ENCODE peak calls at places on chromosome 5, in four cellular contexts. One of them, this sample, is unnamed.

GRCh38 chr5:111628901-111629300 is 116.6 kb upstream of the STARD4 start:
- DNase-seq in hepatocyte: no peak
- DNase-seq in BJ: peak
- DNase-seq in GM06990: no peak
- DNase-seq in this sample: no peak

GRCh38 chr5:76388791-76389512 is 14.1 kb upstream of the IQGAP2 start:
- DNase-seq in BJ: no peak
- DNase-seq in GM06990: no peak
- DNase-seq in hepatocyte: no peak
- DNase-seq in this sample: no peak

GRCh38 chr5:125530833-125531610 is 784.6 kb upstream of the ZNF608 start:
- DNase-seq in hepatocyte: no peak
- DNase-seq in BJ: no peak
- DNase-seq in GM06990: no peak
- DNase-seq in this sample: no peak

GRCh38 chr5:115494570-115495289 is 49.8 kb downstream of the FEM1C start:
- DNase-seq in hepatocyte: no peak
- DNase-seq in BJ: no peak
- DNase-seq in GM06990: peak
- DNase-seq in this sample: no peak

GRCh38 chr5:61840354-61840753 is 465.7 kb upstream of the KIF2A start:
- DNase-seq in GM06990: no peak
- DNase-seq in hepatocyte: no peak
- DNase-seq in BJ: no peak
- DNase-seq in this sample: no peak

GRCh38 chr5:56833325-56833724 is 18.0 kb downstream of the MAP3K1 start:
- DNase-seq in GM06990: no peak
- DNase-seq in hepatocyte: no peak
- DNase-seq in BJ: no peak
- DNase-seq in this sample: no peak

GRCh38 chr5:74433255-74434123 is 207.0 kb downstream of the ENC1 start:
- DNase-seq in BJ: no peak
- DNase-seq in hepatocyte: no peak
- DNase-seq in GM06990: peak
- DNase-seq in this sample: no peak

GRCh38 chr5:157546456-157547100 is 29.0 kb downstream of the ADAM19 start:
- DNase-seq in GM06990: no peak
- DNase-seq in hepatocyte: no peak
- DNase-seq in BJ: no peak
- DNase-seq in this sample: no peak

GRCh38 chr5:43190755-43191603 is 1.0 kb upstream of the NIM1K start:
- DNase-seq in GM06990: no peak
- DNase-seq in hepatocyte: peak
- DNase-seq in BJ: no peak
- DNase-seq in this sample: no peak

GRCh38 chr5:71872465-71872864 is 153.4 kb downstream of the CARTPT start:
- DNase-seq in BJ: no peak
- DNase-seq in GM06990: no peak
- DNase-seq in hepatocyte: no peak
- DNase-seq in this sample: no peak

GRCh38 chr5:106311230-106311629 is 1359.5 kb downstream of the EFNA5 start:
- DNase-seq in BJ: no peak
- DNase-seq in GM06990: no peak
- DNase-seq in hepatocyte: no peak
- DNase-seq in this sample: no peak

GRCh38 chr5:55853271-55853670 is 2.1 kb downstream of the IL31RA start:
- DNase-seq in GM06990: no peak
- DNase-seq in BJ: no peak
- DNase-seq in hepatocyte: no peak
- DNase-seq in this sample: no peak

GRCh38 chr5:78508231-78508765 is 140.3 kb downstream of the LHFPL2 start:
- DNase-seq in BJ: no peak
- DNase-seq in hepatocyte: peak
- DNase-seq in GM06990: no peak
- DNase-seq in this sample: no peak

GRCh38 chr5:178113141-178113787 is at the start of gene N4BP3:
- DNase-seq in hepatocyte: peak
- DNase-seq in BJ: no peak
- DNase-seq in GM06990: peak
- DNase-seq in this sample: no peak

GRCh38 chr5:32585122-32585445 is 273 bp upstream of the SUB1 start:
- DNase-seq in BJ: no peak
- DNase-seq in GM06990: no peak
- DNase-seq in hepatocyte: no peak
- DNase-seq in this sample: no peak

GRCh38 chr5:32584651-32585050 is 706 bp upstream of the SUB1 start:
- DNase-seq in GM06990: no peak
- DNase-seq in hepatocyte: no peak
- DNase-seq in BJ: no peak
- DNase-seq in this sample: no peak

GRCh38 chr5:32586251-32586642 is 890 bp downstream of the SUB1 start:
- DNase-seq in GM06990: no peak
- DNase-seq in BJ: no peak
- DNase-seq in hepatocyte: no peak
- DNase-seq in this sample: no peak

GRCh38 chr5:32587067-32587551 is 1.8 kb downstream of the SUB1 start:
- DNase-seq in BJ: no peak
- DNase-seq in hepatocyte: no peak
- DNase-seq in GM06990: no peak
- DNase-seq in this sample: no peak

GRCh38 chr5:32585446-32586250 is at the start of gene SUB1:
- DNase-seq in GM06990: peak
- DNase-seq in hepatocyte: peak
- DNase-seq in BJ: peak
- DNase-seq in this sample: peak
- TF ChIP-seq CTCF in GM06990: no peak
- TF ChIP-seq CTCF in hepatocyte: peak
- TF ChIP-seq CTCF in BJ: peak
- TF ChIP-seq CTCF in this sample: no peak

GRCh38 chr5:163503106-163504090 is 2.0 kb upstream of the MAT2B start:
- DNase-seq in hepatocyte: peak
- DNase-seq in BJ: peak
- DNase-seq in GM06990: no peak
- DNase-seq in this sample: peak
- TF ChIP-seq CTCF in hepatocyte: peak
- TF ChIP-seq CTCF in BJ: peak
- TF ChIP-seq CTCF in GM06990: peak
- TF ChIP-seq CTCF in this sample: peak

DNA sequence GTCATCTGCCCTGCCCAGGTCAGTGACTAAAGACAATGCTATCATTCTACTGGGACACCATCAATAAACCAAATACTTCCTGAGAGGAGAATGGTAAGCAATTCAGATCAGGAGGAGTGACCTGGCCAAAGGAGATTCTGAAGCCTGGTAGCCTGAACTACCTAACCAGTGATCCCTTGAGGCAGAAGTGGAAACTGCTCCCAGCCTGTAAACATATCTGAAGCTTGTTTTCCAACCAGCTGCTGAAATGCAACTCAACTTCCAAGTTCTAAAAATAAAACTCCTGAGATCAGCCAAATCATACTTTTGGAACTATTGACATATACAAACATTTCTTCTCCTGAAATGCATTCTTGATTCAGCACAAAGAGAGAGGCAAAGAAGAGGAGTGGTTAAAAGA is 204.1 kb downstream of the EBF1 start:
- DNase-seq in BJ: no peak
- DNase-seq in hepatocyte: no peak
- DNase-seq in GM06990: no peak
- DNase-seq in this sample: no peak
- TF ChIP-seq CTCF in BJ: peak
- TF ChIP-seq CTCF in hepatocyte: no peak
- TF ChIP-seq CTCF in GM06990: no peak
- TF ChIP-seq CTCF in this sample: peak

DNA sequence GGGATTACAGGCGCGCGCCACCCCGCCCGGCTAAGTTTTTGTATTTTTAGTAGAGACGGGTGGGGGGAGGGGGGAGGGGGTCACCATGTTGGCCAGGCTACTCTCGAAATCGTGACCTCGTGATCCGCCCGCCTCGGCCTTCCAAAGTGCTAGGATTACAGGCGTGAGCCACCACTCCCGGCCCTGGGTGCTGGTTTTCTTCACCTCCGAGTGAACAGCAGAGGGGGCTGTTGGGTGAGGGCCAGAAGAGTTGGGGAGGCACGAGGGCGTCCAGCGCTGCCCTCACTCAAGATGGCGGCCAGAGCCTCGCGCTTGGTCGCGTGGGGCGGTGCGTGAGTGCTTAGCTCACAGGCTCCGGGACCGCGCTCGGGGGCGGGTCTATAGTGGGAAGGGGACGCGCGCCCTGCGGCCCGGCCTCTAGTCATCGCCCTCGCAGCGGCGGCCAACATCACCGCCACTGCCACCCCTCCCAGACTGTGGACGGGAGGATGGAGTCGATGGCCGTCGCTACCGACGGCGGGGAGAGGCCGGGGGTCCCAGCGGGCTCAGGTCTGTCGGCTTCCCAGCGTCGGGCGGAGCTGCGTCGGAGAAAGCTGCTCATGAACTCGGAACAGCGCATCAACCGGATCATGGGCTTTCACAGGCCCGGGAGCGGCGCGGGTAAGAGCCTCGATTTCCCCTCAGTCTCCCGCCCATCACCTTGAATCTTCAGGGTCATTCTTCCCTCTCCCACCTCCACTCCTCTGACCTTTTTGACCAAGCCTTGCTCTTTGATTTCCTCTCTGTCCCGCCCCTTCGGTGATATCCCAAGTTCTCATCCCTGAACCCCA is at the start of gene CAMLG:
- DNase-seq in hepatocyte: peak
- DNase-seq in GM06990: peak
- DNase-seq in BJ: peak
- DNase-seq in this sample: peak
- TF ChIP-seq CTCF in hepatocyte: peak
- TF ChIP-seq CTCF in GM06990: peak
- TF ChIP-seq CTCF in BJ: peak
- TF ChIP-seq CTCF in this sample: peak

DNA sequence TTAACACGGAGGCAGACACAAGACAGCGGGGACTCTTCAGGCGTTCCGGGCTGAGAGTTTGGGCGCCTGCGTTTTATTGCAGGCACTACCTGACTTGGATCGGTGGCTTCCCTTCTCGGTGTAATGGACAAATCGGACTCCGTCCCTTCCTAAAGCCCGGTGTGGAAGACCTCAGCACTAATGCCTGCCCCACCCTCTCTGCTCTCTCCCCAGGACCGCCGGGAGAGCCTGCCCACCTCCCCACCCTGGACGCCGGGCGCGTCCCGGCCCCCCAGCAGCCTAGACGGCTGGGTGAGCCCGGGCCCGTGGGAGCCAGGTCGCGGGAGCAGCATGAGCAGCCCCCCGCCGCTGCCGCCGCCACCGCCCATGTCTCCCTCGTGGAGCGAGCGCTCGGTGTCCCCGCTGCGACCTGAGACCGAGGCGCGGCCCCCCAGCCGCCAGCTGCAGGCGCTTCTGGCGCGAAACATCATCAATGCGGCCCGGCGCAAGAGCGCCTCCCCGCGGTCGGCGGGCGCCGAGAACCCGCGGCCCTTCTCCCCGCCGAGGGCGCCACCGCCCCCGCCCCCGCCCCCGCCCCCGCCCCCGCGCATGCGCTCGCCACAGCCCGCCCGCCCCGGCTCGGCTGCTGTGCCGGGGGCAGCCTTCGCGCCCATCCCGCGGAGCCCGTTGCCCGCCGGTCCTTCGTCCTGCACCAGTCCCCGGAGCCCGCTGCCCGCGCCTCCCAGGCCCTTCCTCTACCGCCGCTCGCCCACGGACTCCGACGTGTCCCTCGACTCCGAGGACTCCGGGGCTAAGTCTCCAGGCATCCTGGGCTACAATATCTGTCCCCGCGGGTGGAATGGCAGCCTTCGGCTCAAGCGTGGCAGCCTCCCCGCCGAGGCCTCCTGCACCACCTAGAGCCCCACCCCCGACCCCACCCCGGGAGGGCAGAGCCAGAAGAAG is 4.6 kb upstream of the MYOZ3 start:
- DNase-seq in hepatocyte: peak
- DNase-seq in GM06990: peak
- DNase-seq in BJ: no peak
- DNase-seq in this sample: no peak
- TF ChIP-seq CTCF in hepatocyte: peak
- TF ChIP-seq CTCF in GM06990: peak
- TF ChIP-seq CTCF in BJ: peak
- TF ChIP-seq CTCF in this sample: peak

GRCh38 chr5:149114403-149115312 is 26.6 kb upstream of the ABLIM3 start:
- DNase-seq in hepatocyte: peak
- DNase-seq in BJ: no peak
- DNase-seq in GM06990: peak
- DNase-seq in this sample: peak
- TF ChIP-seq CTCF in hepatocyte: peak
- TF ChIP-seq CTCF in BJ: peak
- TF ChIP-seq CTCF in GM06990: peak
- TF ChIP-seq CTCF in this sample: peak

GRCh38 chr5:80931423-80931822 is 28.7 kb upstream of the RASGRF2 start:
- DNase-seq in BJ: no peak
- DNase-seq in hepatocyte: no peak
- DNase-seq in GM06990: no peak
- DNase-seq in this sample: no peak

GRCh38 chr5:80934751-80935150 is 25.4 kb upstream of the RASGRF2 start:
- DNase-seq in hepatocyte: no peak
- DNase-seq in BJ: no peak
- DNase-seq in GM06990: no peak
- DNase-seq in this sample: no peak

GRCh38 chr5:80937591-80937990 is 22.6 kb upstream of the RASGRF2 start:
- DNase-seq in BJ: no peak
- DNase-seq in GM06990: no peak
- DNase-seq in hepatocyte: peak
- DNase-seq in this sample: no peak

GRCh38 chr5:80933061-80933460 is 27.1 kb upstream of the RASGRF2 start:
- DNase-seq in GM06990: no peak
- DNase-seq in hepatocyte: no peak
- DNase-seq in BJ: no peak
- DNase-seq in this sample: no peak

DNA sequence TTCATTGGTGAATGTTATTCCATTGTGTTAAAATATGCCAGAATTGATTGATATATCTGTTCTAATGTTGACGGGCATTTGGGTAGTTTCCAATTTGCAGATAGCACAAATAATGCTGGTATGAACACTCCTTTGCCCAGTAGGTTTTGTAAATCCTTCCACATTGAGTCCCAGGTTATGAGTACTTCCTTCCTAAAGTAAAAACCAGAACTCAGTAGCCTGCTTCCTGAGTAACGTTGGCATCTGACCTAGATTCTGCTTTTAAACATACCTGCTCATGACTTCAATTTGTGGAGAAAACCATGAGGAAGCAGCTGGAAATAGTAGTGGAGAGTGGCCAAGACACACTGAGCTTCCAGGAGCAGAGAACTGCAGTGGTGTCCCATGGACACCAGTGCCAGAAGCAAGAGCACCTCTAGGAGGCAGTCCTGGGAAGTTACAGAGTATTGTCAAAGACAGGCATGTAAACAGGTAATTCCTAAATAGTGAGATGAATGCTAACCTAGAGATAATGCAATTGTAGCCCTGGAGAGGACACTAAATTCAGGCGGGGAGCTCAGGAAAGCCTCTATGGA is 24.3 kb upstream of the RASGRF2 start:
- DNase-seq in hepatocyte: no peak
- DNase-seq in BJ: no peak
- DNase-seq in GM06990: no peak
- DNase-seq in this sample: no peak
- TF ChIP-seq CTCF in hepatocyte: no peak
- TF ChIP-seq CTCF in BJ: peak
- TF ChIP-seq CTCF in GM06990: peak
- TF ChIP-seq CTCF in this sample: no peak